ENCODE peak calls at places on chromosomes 2 and 18, in four cellular contexts. W is tibial nerve; B is stimulated activated CD4-positive, alpha-beta T cell treated with anti-CD3 and anti-CD28 coated beads, Interleukin-1b, Interleukin-23, amount 100 ng/mL, for 24 hours; H is activated CD8-positive, alpha-beta memory T cell treated with anti-CD3 and anti-CD28 coated beads for 48 hours. P is an unnamed sample.

GRCh38 chr2:97774425-97774824 is 61.0 kb downstream of the ZAP70 start:
- DNase-seq in W (no peak), B (no peak), H (no peak), P (no peak)

GRCh38 chr2:64751286-64752260 is 97.9 kb upstream of the SERTAD2 start:
- DNase-seq in W (peak), B (no peak), H (no peak), P (peak)

GRCh38 chr2:26682155-26682554 is 10.4 kb upstream of the KCNK3 start:
- DNase-seq in W (no peak), B (no peak), H (no peak), P (no peak)

GRCh38 chr2:151347904-151348303 is 9.5 kb upstream of the TNFAIP6 start:
- DNase-seq in W (no peak), B (no peak), H (no peak), P (no peak)

GRCh38 chr18:43034683-43035500 is 80.6 kb downstream of the RIT2 start:
- DNase-seq in W (no peak), B (no peak), H (no peak), P (no peak)

GRCh38 chr18:24372279-24372678 is 25.3 kb downstream of the OSBPL1A start:
- DNase-seq in W (no peak), B (no peak), H (no peak), P (no peak)

GRCh38 chr2:16396171-16396570 is 269.5 kb downstream of the CYRIA start:
- DNase-seq in W (no peak), B (no peak), H (no peak), P (no peak)

GRCh38 chr2:219492575-219492974 is 6.1 kb upstream of the GMPPA start:
- DNase-seq in W (no peak), B (no peak), H (no peak), P (no peak)

GRCh38 chr2:200786826-200787225 is 24.9 kb upstream of the BZW1 start:
- DNase-seq in W (no peak), B (no peak), H (no peak), P (no peak)

GRCh38 chr2:1047485-1047884 is 96.8 kb downstream of the SNTG2 start:
- DNase-seq in W (no peak), B (no peak), H (no peak), P (no peak)

GRCh38 chr2:53512071-53512841 is 255.3 kb upstream of the CHAC2 start:
- DNase-seq in W (no peak), B (no peak), H (no peak), P (no peak)

GRCh38 chr18:68713791-68714190 is 1.1 kb downstream of the TMX3 start:
- DNase-seq in W (no peak), B (no peak), H (no peak), P (no peak)

GRCh38 chr2:47771211-47771610 is 11.7 kb upstream of the MSH6 start:
- DNase-seq in W (no peak), B (no peak), H (no peak), P (no peak)

GRCh38 chr2:26580151-26580550 is 61.0 kb downstream of the CIB4 start:
- DNase-seq in W (no peak), B (no peak), H (no peak), P (no peak)

P was measured in lower leg skin.